ENCODE peak calls at places on chromosomes 5 and 9, in six cellular contexts. M is stimulated activated CD4-positive, alpha-beta T cell treated with anti-CD3 and anti-CD28 coated beads, Interleukin-12 subunit alpha, Interleukin-12 subunit beta, amount 100 ng/mL, for 4 hours; K is stimulated activated CD8-positive, alpha-beta memory T cell treated with anti-CD3 and anti-CD28 coated beads, Interleukin-12 subunit alpha, Interleukin-12 subunit beta, amount 100 ng/mL, for 1 hour; V is RPMI7951; R is Calu3; G is activated naive CD4-positive, alpha-beta T cell treated with anti-CD3 and anti-CD28 coated beads, Interleukin-2, amount 50 U/mL, for 16 hours. F is an unnamed sample.

GRCh38 chr9:4055055-4055454 is 244.8 kb downstream of the GLIS3 start:
- DNase-seq in K (no peak), M (no peak), G (no peak), R (no peak), V (no peak), F (no peak)

GRCh38 chr5:32158679-32158975 is 15.5 kb downstream of the GOLPH3 start:
- DNase-seq in V (no peak), M (no peak), K (no peak), R (no peak), G (no peak), F (no peak)

GRCh38 chr5:24909210-24909609 is 264.4 kb upstream of the CDH10 start:
- DNase-seq in M (no peak), R (no peak), G (no peak), K (no peak), V (no peak), F (no peak)

GRCh38 chr9:96061293-96061987 is 185.9 kb downstream of the ERCC6L2 start:
- DNase-seq in V (peak), M (peak), G (peak), R (peak), K (peak), F (peak)

GRCh38 chr5:175842947-175843793 is 28.2 kb upstream of the CPLX2 start:
- DNase-seq in R (peak), V (peak), G (no peak), M (no peak), K (no peak), F (peak)

GRCh38 chr5:81717815-81718214 is 33.1 kb downstream of the SSBP2 start:
- DNase-seq in G (no peak), M (no peak), K (no peak), V (no peak), R (no peak), F (no peak)

GRCh38 chr9:122498883-122499288 is 11.7 kb upstream of the OR1J2 start:
- DNase-seq in K (no peak), M (no peak), R (peak), G (no peak), V (peak), F (peak)

GRCh38 chr5:52605317-52605991 is 182.3 kb upstream of the ITGA1 start:
- DNase-seq in G (no peak), R (no peak), M (no peak), K (no peak), V (no peak), F (no peak)

GRCh38 chr9:11257992-11258391 is 645.2 kb upstream of the PTPRD start:
- DNase-seq in M (no peak), K (no peak), V (no peak), R (no peak), G (no peak), F (no peak)

GRCh38 chr5:66511491-66511890 is 84.7 kb upstream of the MAST4 start:
- DNase-seq in M (no peak), R (no peak), K (no peak), G (no peak), V (peak), F (no peak)

GRCh38 chr9:34010979-34011378 is 37.7 kb downstream of the UBAP2 start:
- DNase-seq in M (no peak), R (no peak), K (no peak), G (no peak), V (no peak), F (no peak)

F was measured in neural progenitor cell.